ENCODE peak calls at places on chromosome 21, in five cellular contexts. One of them, this sample, is unnamed. For H3K4me1, the result is how much of the 10 kb centered on the place peaks cover.

GRCh38 chr21:40300300-40300699 is 433.1 kb downstream of the PCP4 start:
- DNase-seq in GM23338: no peak
- DNase-seq in spleen: no peak
- DNase-seq in esophagus muscularis mucosa: no peak
- DNase-seq in HepG2: no peak
- DNase-seq in this sample: no peak

GRCh38 chr21:16590186-16590585 is 860.4 kb downstream of the USP25 start:
- DNase-seq in GM23338: no peak
- DNase-seq in spleen: no peak
- DNase-seq in esophagus muscularis mucosa: no peak
- DNase-seq in HepG2: no peak
- DNase-seq in this sample: no peak

GRCh38 chr21:37030864-37031263 is 24.4 kb downstream of the RIPPLY3 start:
- DNase-seq in GM23338: no peak
- DNase-seq in spleen: no peak
- DNase-seq in esophagus muscularis mucosa: no peak
- DNase-seq in HepG2: no peak
- DNase-seq in this sample: no peak

GRCh38 chr21:28268685-28269084 is 724.0 kb downstream of the LTN1 start:
- DNase-seq in GM23338: no peak
- DNase-seq in spleen: no peak
- DNase-seq in esophagus muscularis mucosa: no peak
- DNase-seq in HepG2: no peak
- DNase-seq in this sample: no peak

GRCh38 chr21:46617267-46618051 is 12.6 kb upstream of the S100B start:
- DNase-seq in GM23338: no peak
- DNase-seq in spleen: no peak
- DNase-seq in esophagus muscularis mucosa: no peak
- DNase-seq in HepG2: no peak
- DNase-seq in this sample: no peak

GRCh38 chr21:37273440-37273839 is 6.3 kb upstream of the VPS26C start:
- DNase-seq in GM23338: peak
- DNase-seq in spleen: no peak
- DNase-seq in esophagus muscularis mucosa: no peak
- DNase-seq in HepG2: no peak
- DNase-seq in this sample: no peak

GRCh38 chr21:29217818-29218252 is 80.9 kb upstream of the BACH1 start:
- DNase-seq in GM23338: no peak
- DNase-seq in spleen: no peak
- DNase-seq in esophagus muscularis mucosa: no peak
- DNase-seq in HepG2: peak
- DNase-seq in this sample: no peak

GRCh38 chr21:16588433-16588860 is 858.7 kb downstream of the USP25 start:
- DNase-seq in GM23338: peak
- DNase-seq in spleen: no peak
- DNase-seq in esophagus muscularis mucosa: no peak
- DNase-seq in HepG2: no peak
- DNase-seq in this sample: peak

GRCh38 chr21:36661511-36662309 is 37.2 kb upstream of the SIM2 start:
- DNase-seq in GM23338: peak
- DNase-seq in spleen: no peak
- DNase-seq in esophagus muscularis mucosa: no peak
- DNase-seq in HepG2: peak
- DNase-seq in this sample: peak

GRCh38 chr21:17828223-17828622 is 9.1 kb upstream of the C21orf91 start:
- DNase-seq in GM23338: no peak
- DNase-seq in spleen: no peak
- DNase-seq in esophagus muscularis mucosa: no peak
- DNase-seq in HepG2: no peak
- DNase-seq in this sample: no peak

GRCh38 chr21:18220498-18220897 is 24.1 kb upstream of the CHODL start:
- DNase-seq in GM23338: no peak
- DNase-seq in spleen: no peak
- DNase-seq in esophagus muscularis mucosa: no peak
- DNase-seq in HepG2: no peak
- DNase-seq in this sample: no peak

GRCh38 chr21:39080366-39080765 is 102.9 kb downstream of the PSMG1 start:
- DNase-seq in GM23338: no peak
- DNase-seq in spleen: no peak
- DNase-seq in esophagus muscularis mucosa: no peak
- DNase-seq in HepG2: no peak
- DNase-seq in this sample: no peak
- TF ChIP-seq POLR2AphosphoS5 in GM23338: no peak
- TF ChIP-seq POLR2AphosphoS5 in spleen: no peak
- TF ChIP-seq POLR2AphosphoS5 in esophagus muscularis mucosa: no peak
- TF ChIP-seq POLR2AphosphoS5 in HepG2: no peak
- TF ChIP-seq POLR2AphosphoS5 in this sample: no peak

DNA sequence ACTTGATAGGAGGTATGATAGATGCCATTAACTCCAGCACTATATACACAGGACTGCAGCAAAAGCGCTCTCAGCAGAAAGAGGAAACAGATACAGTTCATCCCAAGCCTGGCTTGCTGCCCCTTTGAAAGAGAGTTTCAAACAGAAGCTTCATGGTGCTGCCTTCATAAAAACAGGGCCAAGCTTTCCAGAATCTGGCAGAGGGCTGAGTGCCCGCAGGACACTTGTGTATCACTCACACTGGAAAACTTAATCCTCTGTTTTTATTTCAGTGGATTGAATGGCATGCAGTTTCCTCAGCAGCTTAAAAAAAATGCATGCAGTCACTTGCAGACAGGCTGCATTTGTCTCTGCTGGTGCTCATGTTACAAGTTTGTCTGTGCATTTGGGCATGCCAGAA is 40.4 kb downstream of the KCNJ15 start:
- DNase-seq in GM23338: no peak
- DNase-seq in spleen: no peak
- DNase-seq in esophagus muscularis mucosa: no peak
- DNase-seq in HepG2: no peak
- DNase-seq in this sample: no peak
- H3K4me1 ChIP-seq in GM23338: under half
- H3K4me1 ChIP-seq in spleen: under half
- H3K4me1 ChIP-seq in esophagus muscularis mucosa: under half
- H3K4me1 ChIP-seq in HepG2: under half
- H3K4me1 ChIP-seq in this sample: under half

GRCh38 chr21:44932366-44933181 is 7.3 kb upstream of the SLX9 start:
- DNase-seq in GM23338: no peak
- DNase-seq in spleen: peak
- DNase-seq in esophagus muscularis mucosa: no peak
- DNase-seq in HepG2: no peak
- DNase-seq in this sample: no peak
- TF ChIP-seq CTCF in GM23338: no peak
- TF ChIP-seq CTCF in spleen: peak
- TF ChIP-seq CTCF in esophagus muscularis mucosa: peak
- TF ChIP-seq CTCF in HepG2: peak
- TF ChIP-seq CTCF in this sample: peak

GRCh38 chr21:14484188-14485009 is 61.7 kb downstream of the SAMSN1 start:
- DNase-seq in GM23338: no peak
- DNase-seq in spleen: no peak
- DNase-seq in esophagus muscularis mucosa: no peak
- DNase-seq in HepG2: no peak
- DNase-seq in this sample: no peak

GRCh38 chr21:14488805-14489204 is 57.3 kb downstream of the SAMSN1 start:
- DNase-seq in GM23338: no peak
- DNase-seq in spleen: no peak
- DNase-seq in esophagus muscularis mucosa: no peak
- DNase-seq in HepG2: no peak
- DNase-seq in this sample: no peak

GRCh38 chr21:14491269-14491681 is 54.8 kb downstream of the SAMSN1 start:
- DNase-seq in GM23338: no peak
- DNase-seq in spleen: no peak
- DNase-seq in esophagus muscularis mucosa: no peak
- DNase-seq in HepG2: no peak
- DNase-seq in this sample: no peak

GRCh38 chr21:14487490-14488432 is 58.4 kb downstream of the SAMSN1 start:
- DNase-seq in GM23338: no peak
- DNase-seq in spleen: no peak
- DNase-seq in esophagus muscularis mucosa: no peak
- DNase-seq in HepG2: no peak
- DNase-seq in this sample: no peak

DNA sequence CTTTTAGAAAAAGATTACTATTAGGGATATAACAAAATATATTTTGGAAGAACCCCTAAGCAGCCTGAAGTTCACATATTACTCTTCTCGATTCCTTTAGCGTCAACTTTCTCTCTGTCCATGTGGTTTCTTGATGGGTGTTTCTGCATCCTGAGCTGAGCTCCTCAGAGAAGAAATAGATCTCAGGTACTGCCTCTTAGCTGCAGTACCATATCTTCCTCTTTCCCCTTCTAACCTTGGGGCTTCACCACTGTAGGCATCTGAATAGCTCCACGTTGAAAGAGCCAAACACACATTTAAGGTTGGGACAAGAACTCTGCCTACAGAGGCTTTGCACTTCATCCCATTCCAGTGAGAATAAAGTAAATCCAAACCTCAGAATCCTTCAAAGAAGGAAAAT is 59.2 kb downstream of the SAMSN1 start:
- DNase-seq in GM23338: no peak
- DNase-seq in spleen: no peak
- DNase-seq in esophagus muscularis mucosa: no peak
- DNase-seq in HepG2: no peak
- DNase-seq in this sample: no peak
- TF ChIP-seq POLR2AphosphoS5 in GM23338: no peak
- TF ChIP-seq POLR2AphosphoS5 in spleen: no peak
- TF ChIP-seq POLR2AphosphoS5 in esophagus muscularis mucosa: no peak
- TF ChIP-seq POLR2AphosphoS5 in HepG2: no peak
- TF ChIP-seq POLR2AphosphoS5 in this sample: no peak

GRCh38 chr21:42434884-42435283 is 31.2 kb downstream of the UBASH3A start:
- DNase-seq in GM23338: no peak
- DNase-seq in spleen: no peak
- DNase-seq in esophagus muscularis mucosa: no peak
- DNase-seq in HepG2: no peak
- DNase-seq in this sample: no peak

GRCh38 chr21:42435833-42436232 is 32.1 kb downstream of the UBASH3A start:
- DNase-seq in GM23338: no peak
- DNase-seq in spleen: no peak
- DNase-seq in esophagus muscularis mucosa: no peak
- DNase-seq in HepG2: no peak
- DNase-seq in this sample: no peak

GRCh38 chr21:42433946-42434551 is 30.3 kb downstream of the UBASH3A start:
- DNase-seq in GM23338: no peak
- DNase-seq in spleen: peak
- DNase-seq in esophagus muscularis mucosa: no peak
- DNase-seq in HepG2: no peak
- DNase-seq in this sample: peak

GRCh38 chr21:42436914-42437313 is 33.2 kb downstream of the UBASH3A start:
- DNase-seq in GM23338: no peak
- DNase-seq in spleen: peak
- DNase-seq in esophagus muscularis mucosa: no peak
- DNase-seq in HepG2: no peak
- DNase-seq in this sample: no peak

GRCh38 chr21:42435401-42435800 is 31.7 kb downstream of the UBASH3A start:
- DNase-seq in GM23338: no peak
- DNase-seq in spleen: peak
- DNase-seq in esophagus muscularis mucosa: no peak
- DNase-seq in HepG2: no peak
- DNase-seq in this sample: no peak
- H3K4me1 ChIP-seq in GM23338: under half
- H3K4me1 ChIP-seq in spleen: under half
- H3K4me1 ChIP-seq in esophagus muscularis mucosa: under half
- H3K4me1 ChIP-seq in HepG2: under half
- H3K4me1 ChIP-seq in this sample: under half

GRCh38 chr21:25283720-25284119 is 323.6 kb downstream of the MRPL39 start:
- DNase-seq in GM23338: peak
- DNase-seq in spleen: no peak
- DNase-seq in esophagus muscularis mucosa: no peak
- DNase-seq in HepG2: peak
- DNase-seq in this sample: no peak
- TF ChIP-seq CTCF in GM23338: peak
- TF ChIP-seq CTCF in spleen: peak
- TF ChIP-seq CTCF in esophagus muscularis mucosa: no peak
- TF ChIP-seq CTCF in HepG2: no peak
- TF ChIP-seq CTCF in this sample: no peak

GRCh38 chr21:32367158-32367557 is 25.7 kb downstream of the URB1 start:
- DNase-seq in GM23338: no peak
- DNase-seq in spleen: no peak
- DNase-seq in esophagus muscularis mucosa: no peak
- DNase-seq in HepG2: no peak
- DNase-seq in this sample: no peak
- TF ChIP-seq POLR2AphosphoS5 in GM23338: no peak
- TF ChIP-seq POLR2AphosphoS5 in spleen: no peak
- TF ChIP-seq POLR2AphosphoS5 in esophagus muscularis mucosa: peak
- TF ChIP-seq POLR2AphosphoS5 in HepG2: no peak
- TF ChIP-seq POLR2AphosphoS5 in this sample: no peak

GRCh38 chr21:34883501-34884271 is 165.4 kb downstream of the RUNX1 start:
- DNase-seq in GM23338: no peak
- DNase-seq in spleen: no peak
- DNase-seq in esophagus muscularis mucosa: peak
- DNase-seq in HepG2: no peak
- DNase-seq in this sample: no peak

GRCh38 chr21:34880401-34880800 is 168.7 kb downstream of the RUNX1 start:
- DNase-seq in GM23338: no peak
- DNase-seq in spleen: no peak
- DNase-seq in esophagus muscularis mucosa: peak
- DNase-seq in HepG2: no peak
- DNase-seq in this sample: no peak

GRCh38 chr21:34881894-34882371 is 167.2 kb downstream of the RUNX1 start:
- DNase-seq in GM23338: no peak
- DNase-seq in spleen: no peak
- DNase-seq in esophagus muscularis mucosa: peak
- DNase-seq in HepG2: no peak
- DNase-seq in this sample: no peak

GRCh38 chr21:34882719-34883131 is 166.4 kb downstream of the RUNX1 start:
- DNase-seq in GM23338: no peak
- DNase-seq in spleen: no peak
- DNase-seq in esophagus muscularis mucosa: no peak
- DNase-seq in HepG2: no peak
- DNase-seq in this sample: no peak

DNA sequence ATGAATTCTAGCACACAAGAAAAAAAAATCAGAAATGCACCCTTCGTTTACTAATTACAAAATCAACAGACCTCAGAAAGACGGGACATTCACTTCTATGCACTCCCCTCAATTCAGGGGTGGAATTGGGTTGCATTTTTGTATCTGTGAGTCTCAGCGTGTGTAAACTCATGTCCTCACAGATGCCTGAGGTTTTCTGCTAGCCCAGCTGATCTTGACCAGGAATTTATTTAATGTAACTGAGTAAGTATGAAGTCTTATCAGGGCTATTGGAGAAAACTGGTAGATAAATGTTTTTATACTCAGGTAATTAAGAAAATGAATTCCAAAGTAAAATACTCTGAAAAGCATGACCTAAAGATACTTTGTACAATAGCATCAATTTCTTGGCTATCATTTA is 167.7 kb downstream of the RUNX1 start:
- DNase-seq in GM23338: no peak
- DNase-seq in spleen: no peak
- DNase-seq in esophagus muscularis mucosa: peak
- DNase-seq in HepG2: no peak
- DNase-seq in this sample: no peak
- H3K4me1 ChIP-seq in GM23338: under half
- H3K4me1 ChIP-seq in spleen: under half
- H3K4me1 ChIP-seq in esophagus muscularis mucosa: under half
- H3K4me1 ChIP-seq in HepG2: under half
- H3K4me1 ChIP-seq in this sample: half or more